ENCODE peak calls at places on chromosomes 16 and 17, in six cellular contexts. R is activated naive CD8-positive, alpha-beta T cell treated with anti-CD3 and anti-CD28 coated beads for 36 hours; G is transverse colon; P is NCI-H2171 treated with DMSO at 0.1 percent for 48 hours; A is MCF 10A; F is activated CD4-positive, CD25-positive, alpha-beta regulatory T cell treated with anti-CD3 and anti-CD28 coated beads, Interleukin-2, amount 50 U/mL, for 16 hours. X is an unnamed sample.

GRCh38 chr16:81843243-81843582 is 64.1 kb downstream of the PLCG2 start:
- DNase-seq in F (no peak), P (no peak), A (no peak), G (no peak), R (no peak), X (no peak)

GRCh38 chr16:31267332-31268032 is 7.7 kb downstream of the ITGAM start:
- DNase-seq in F (no peak), R (no peak), P (no peak), A (peak; percentile 30), G (no peak), X (no peak)

GRCh38 chr16:66617728-66618127 is 13.2 kb downstream of the CMTM3 start:
- DNase-seq in A (no peak), F (no peak), P (no peak), R (no peak), G (no peak), X (no peak)

GRCh38 chr17:13525876-13526275 is 75.9 kb downstream of the HS3ST3A1 start:
- DNase-seq in P (no peak), R (no peak), A (no peak), F (no peak), G (no peak), X (no peak)

GRCh38 chr16:11316331-11317015 is 28.8 kb upstream of the RMI2 start:
- DNase-seq in F (no peak), G (no peak), R (no peak), A (no peak), P (no peak), X (no peak)

GRCh38 chr17:44105483-44105882 is 18.0 kb downstream of the HDAC5 start:
- DNase-seq in F (no peak), P (peak; percentile 58), R (no peak), G (no peak), A (no peak), X (no peak)

GRCh38 chr17:27986805-27987684 is 55.4 kb upstream of the NLK start:
- DNase-seq in F (no peak), P (no peak), R (no peak), A (no peak), G (no peak), X (no peak)

GRCh38 chr16:23826528-23827244 is 9.1 kb upstream of the PRKCB start:
- DNase-seq in P (no peak), G (no peak), R (no peak), A (no peak), F (no peak), X (no peak)

GRCh38 chr16:88454315-88455057 is 1.4 kb downstream of the ZFPM1 start:
- DNase-seq in P (no peak), R (peak; percentile 67), A (no peak), G (peak; percentile 64), F (no peak), X (no peak)

GRCh38 chr17:63035695-63036094 is 69.7 kb downstream of the TANC2 start:
- DNase-seq in A (no peak), P (no peak), R (no peak), G (no peak), F (no peak), X (no peak)

GRCh38 chr16:87368029-87368765 is 15.4 kb downstream of the FBXO31 start:
- DNase-seq in P (no peak), A (no peak), G (no peak), R (no peak), F (no peak), X (no peak)

X was measured in left ventricle myocardium inferior.